ENCODE peak calls at places on chromosomes 1 and 21, in ten cellular contexts. C is upper lobe of right lung; R is NT2/D1; V is CD8-positive, alpha-beta memory T cell; N is pancreas; Y is mucosa of descending colon; O is Peyer's patch; T is PC-9; H is ovary; D is heart right ventricle. U is an unnamed sample.

GRCh38 chr1:156615946-156616345 is 3.3 kb upstream of the HAPLN2 start:
- DNase-seq in C (peak; percentile 26), R (no peak), V (no peak), N (no peak), Y (no peak), O (no peak), T (no peak), H (no peak), D (no peak), U (peak; percentile 46)

GRCh38 chr1:92960395-92961130 is 699 bp downstream of the DIPK1A start:
- DNase-seq in C (peak; percentile 68), R (peak; percentile 42), V (peak; percentile 72), N (peak; percentile 73), Y (peak; percentile 58), O (peak; percentile 65), T (peak; percentile 83), H (peak; percentile 50), D (peak; percentile 28), U (peak; percentile 78)

GRCh38 chr1:188365874-188366273 is 1537.1 kb downstream of the PLA2G4A start:
- DNase-seq in C (no peak), R (no peak), V (no peak), N (no peak), Y (no peak), O (no peak), T (no peak), H (no peak), D (no peak), U (no peak)

GRCh38 chr1:40382110-40382464 is 8.6 kb downstream of the SMAP2 start:
- DNase-seq in C (no peak), R (no peak), V (no peak), N (no peak), Y (no peak), O (no peak), T (no peak), H (no peak), D (no peak), U (no peak)

GRCh38 chr1:43058545-43059360 is 100.1 kb upstream of the SLC2A1 start:
- DNase-seq in C (no peak), R (no peak), V (no peak), N (no peak), Y (no peak), O (no peak), T (no peak), H (peak; percentile 50), D (no peak), U (no peak)

GRCh38 chr1:110587906-110588305 is 18.3 kb downstream of the KCNA2 start:
- DNase-seq in C (no peak), R (no peak), V (no peak), N (no peak), Y (no peak), O (no peak), T (no peak), H (no peak), D (no peak), U (no peak)

GRCh38 chr1:23129846-23130245 is 38.8 kb downstream of the LUZP1 start:
- DNase-seq in C (no peak), R (no peak), V (no peak), N (no peak), Y (no peak), O (no peak), T (no peak), H (no peak), D (no peak), U (no peak)

GRCh38 chr1:150259217-150259616 is 1.6 kb downstream of the CA14 start:
- DNase-seq in C (peak; percentile 60), R (no peak), V (no peak), N (no peak), Y (no peak), O (no peak), T (no peak), H (no peak), D (no peak), U (no peak)

GRCh38 chr1:32765561-32766327 is 51.4 kb downstream of the YARS1 start:
- DNase-seq in C (no peak), R (no peak), V (no peak), N (no peak), Y (no peak), O (no peak), T (no peak), H (peak; percentile 51), D (no peak), U (no peak)

GRCh38 chr1:52191395-52191965 is 49.6 kb downstream of the ZFYVE9 start:
- DNase-seq in C (no peak), R (no peak), V (no peak), N (no peak), Y (no peak), O (no peak), T (no peak), H (no peak), D (no peak), U (no peak)
- H3K4me1 ChIP-seq in C (peaks cover 12% of the 10 kb centered on the region), R (no peaks in the 10 kb centered on the region), V (no peaks in the 10 kb centered on the region), N (no peaks in the 10 kb centered on the region), Y (no peaks in the 10 kb centered on the region), O (no peaks in the 10 kb centered on the region), T (no peaks in the 10 kb centered on the region), H (peaks cover 6% of the 10 kb centered on the region), D (no peaks in the 10 kb centered on the region), U (peaks cover 7% of the 10 kb centered on the region)

GRCh38 chr1:201712387-201713092 is 116.4 kb upstream of the IPO9 start:
- DNase-seq in C (no peak), R (no peak), V (no peak), N (no peak), Y (no peak), O (no peak), T (no peak), H (no peak), D (no peak), U (no peak)

GRCh38 chr1:201715351-201715750 is 113.6 kb upstream of the IPO9 start:
- DNase-seq in C (no peak), R (no peak), V (no peak), N (no peak), Y (no peak), O (no peak), T (no peak), H (no peak), D (no peak), U (no peak)

GRCh38 chr1:201711811-201712210 is 117.1 kb upstream of the IPO9 start:
- DNase-seq in C (no peak), R (no peak), V (no peak), N (no peak), Y (no peak), O (no peak), T (no peak), H (no peak), D (no peak), U (no peak)

GRCh38 chr1:201714542-201715276 is 114.2 kb upstream of the IPO9 start:
- DNase-seq in C (peak; percentile 82), R (no peak), V (no peak), N (peak; percentile 67), Y (peak; percentile 49), O (peak; percentile 23), T (peak; percentile 98), H (peak; percentile 68), D (peak; percentile 60), U (peak; percentile 95)

GRCh38 chr1:201713093-201713810 is 115.7 kb upstream of the IPO9 start:
- DNase-seq in C (peak; percentile 89), R (no peak), V (no peak), N (peak; percentile 97), Y (peak; percentile 77), O (peak; percentile 44), T (peak; percentile 96), H (peak; percentile 88), D (peak; percentile 91), U (peak; percentile 97)
- H3K4me1 ChIP-seq in C (peaks cover 67% of the 10 kb centered on the region), R (peaks cover 27% of the 10 kb centered on the region), V (no peaks in the 10 kb centered on the region), N (peaks cover 29% of the 10 kb centered on the region), Y (peaks cover 26% of the 10 kb centered on the region), O (no peaks in the 10 kb centered on the region), T (peaks cover 41% of the 10 kb centered on the region), H (peaks cover 44% of the 10 kb centered on the region), D (peaks cover 87% of the 10 kb centered on the region), U (peaks cover 5% of the 10 kb centered on the region)

GRCh38 chr1:39282537-39283216 is 78.2 kb downstream of the MACF1 start:
- DNase-seq in C (no peak), R (peak; percentile 51), V (no peak), N (no peak), Y (no peak), O (no peak), T (no peak), H (no peak), D (no peak), U (no peak)
- H3K4me1 ChIP-seq in C (peaks cover 19% of the 10 kb centered on the region), R (no peaks in the 10 kb centered on the region), V (peaks cover 14% of the 10 kb centered on the region), N (peaks cover 34% of the 10 kb centered on the region), Y (no peaks in the 10 kb centered on the region), O (no peaks in the 10 kb centered on the region), T (no peaks in the 10 kb centered on the region), H (peaks cover 2% of the 10 kb centered on the region), D (peaks cover 16% of the 10 kb centered on the region), U (peaks cover 3% of the 10 kb centered on the region)

GRCh38 chr21:25936776-25937175 is 202.0 kb downstream of the GABPA start:
- DNase-seq in C (no peak), R (no peak), V (no peak), N (no peak), Y (no peak), O (no peak), T (no peak), H (no peak), D (no peak), U (no peak)

GRCh38 chr21:25931791-25932190 is 197.0 kb downstream of the GABPA start:
- DNase-seq in C (no peak), R (no peak), V (no peak), N (no peak), Y (no peak), O (no peak), T (no peak), H (no peak), D (no peak), U (no peak)

GRCh38 chr21:25934130-25934529 is 199.4 kb downstream of the GABPA start:
- DNase-seq in C (no peak), R (no peak), V (no peak), N (no peak), Y (no peak), O (no peak), T (no peak), H (no peak), D (no peak), U (no peak)

GRCh38 chr21:25938673-25939395 is 204.1 kb downstream of the GABPA start:
- DNase-seq in C (no peak), R (no peak), V (no peak), N (no peak), Y (no peak), O (no peak), T (no peak), H (no peak), D (no peak), U (no peak)

DNA sequence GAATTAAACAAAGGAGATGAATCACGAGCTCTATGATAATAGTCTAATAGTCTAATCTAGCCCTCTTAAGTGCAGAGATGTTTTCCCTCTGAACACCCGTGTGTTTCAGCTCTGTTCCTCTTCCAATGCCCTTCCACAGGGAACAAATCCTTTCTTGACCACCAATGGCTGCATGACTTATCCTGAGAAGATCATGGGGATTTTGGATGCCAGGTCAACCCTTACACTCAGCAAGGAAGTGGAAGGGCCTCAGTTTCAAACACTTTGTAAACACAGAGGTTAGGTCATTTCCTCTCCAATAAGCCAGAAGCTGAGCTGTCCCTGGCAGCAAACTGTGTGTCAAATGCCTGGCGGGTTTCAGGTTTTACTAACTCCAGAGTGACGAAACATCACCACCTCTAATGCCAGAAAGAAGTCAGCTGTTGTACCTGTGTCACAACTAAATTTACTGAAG is 200.0 kb downstream of the GABPA start:
- DNase-seq in C (peak; percentile 64), R (no peak), V (no peak), N (peak; percentile 62), Y (no peak), O (no peak), T (peak; percentile 89), H (no peak), D (peak; percentile 55), U (peak; percentile 83)
- H3K4me1 ChIP-seq in C (peaks cover 6% of the 10 kb centered on the region), R (no peaks in the 10 kb centered on the region), V (no peaks in the 10 kb centered on the region), N (peaks cover 14% of the 10 kb centered on the region), Y (no peaks in the 10 kb centered on the region), O (no peaks in the 10 kb centered on the region), T (peaks cover 8% of the 10 kb centered on the region), H (peaks cover 16% of the 10 kb centered on the region), D (peaks cover 58% of the 10 kb centered on the region), U (peaks cover 2% of the 10 kb centered on the region)